ENCODE peak calls at places on chromosomes 5 and 9, in nine cellular contexts. B is RCC 7860; X is amniotic stem cell; Z is stimulated activated CD4-positive, alpha-beta T cell treated with anti-CD3 and anti-CD28 coated beads, TNF-alpha, amount 100 ng/mL, for 1 hour; V is EH; C is stimulated activated CD8-positive, alpha-beta memory T cell treated with anti-CD3 and anti-CD28 coated beads, Interleukin-7, amount 100 ng/mL, for 4 hours; A is CD4-positive, alpha-beta memory T cell; G is NCI-H1105 treated with DMSO at 0.1 percent for 48 hours; S is gastrocnemius medialis. I is an unnamed sample.

GRCh38 chr9:102461441-102461840 is 533.7 kb upstream of the CYLC2 start:
- DNase-seq in B (no peak), X (no peak), Z (no peak), V (no peak), C (no peak), A (no peak), G (no peak), S (no peak), I (peak; percentile 11)

GRCh38 chr9:104944871-104945270 is 16.9 kb upstream of the ABCA1 start:
- DNase-seq in B (no peak), X (no peak), Z (no peak), V (peak; percentile 36), C (no peak), A (no peak), G (no peak), S (no peak), I (no peak)

GRCh38 chr5:81428866-81429265 is 34.9 kb upstream of the ACOT12 start:
- DNase-seq in B (no peak), X (no peak), Z (no peak), V (peak; percentile 53), C (no peak), A (no peak), G (no peak), S (no peak), I (peak; percentile 27)

GRCh38 chr5:142360051-142360498 is 35.3 kb upstream of the SPRY4 start:
- DNase-seq in B (no peak), X (no peak), Z (no peak), V (no peak), C (no peak), A (no peak), G (no peak), S (no peak), I (no peak)

GRCh38 chr9:72978724-72979123 is 25.9 kb upstream of the ALDH1A1 start:
- DNase-seq in B (peak; percentile 70), X (no peak), Z (no peak), V (peak; percentile 82), C (no peak), A (no peak), G (no peak), S (no peak), I (peak; percentile 29)

GRCh38 chr9:84293001-84293798 is 47.4 kb downstream of the SLC28A3 start:
- DNase-seq in B (no peak), X (no peak), Z (no peak), V (no peak), C (no peak), A (no peak), G (no peak), S (no peak), I (no peak)

GRCh38 chr9:112754578-112754977 is 4.0 kb downstream of the SNX30 start:
- DNase-seq in B (no peak), X (no peak), Z (no peak), V (peak; percentile 91), C (no peak), A (peak; percentile 79), G (no peak), S (no peak), I (no peak)

GRCh38 chr9:136886610-136887597 is 588 bp downstream of the TRAF2 start:
- DNase-seq in B (peak; percentile 11), X (no peak), Z (no peak), V (peak; percentile 29), C (no peak), A (peak; percentile 84), G (no peak), S (no peak), I (peak; percentile 24)

GRCh38 chr9:9912459-9912858 is 700.3 kb downstream of the PTPRD start:
- DNase-seq in B (no peak), X (no peak), Z (no peak), V (no peak), C (no peak), A (no peak), G (peak; percentile 76), S (no peak), I (no peak)

GRCh38 chr5:163938595-163938994 is 433.2 kb downstream of the MAT2B start:
- DNase-seq in B (no peak), X (no peak), Z (no peak), V (no peak), C (no peak), A (no peak), G (no peak), S (no peak), I (peak; percentile 80)

GRCh38 chr5:176425138-176425537 is 8.8 kb upstream of the CLTB start:
- DNase-seq in B (no peak), X (no peak), Z (no peak), V (peak; percentile 17), C (no peak), A (no peak), G (no peak), S (no peak), I (peak; percentile 46)

GRCh38 chr9:1115370-1115769 is 65.2 kb downstream of the DMRT2 start:
- DNase-seq in B (no peak), X (no peak), Z (no peak), V (no peak), C (no peak), A (no peak), G (no peak), S (no peak), I (no peak)

GRCh38 chr9:126248680-126249079 is 77.9 kb upstream of the MVB12B start:
- DNase-seq in B (peak; percentile 92), X (no peak), Z (no peak), V (peak; percentile 76), C (no peak), A (no peak), G (no peak), S (no peak), I (peak; percentile 93)

GRCh38 chr9:80552931-80553330 is 981.2 kb downstream of the TLE4 start:
- DNase-seq in B (no peak), X (no peak), Z (no peak), V (no peak), C (no peak), A (no peak), G (no peak), S (peak; percentile 33), I (peak; percentile 75)

GRCh38 chr9:91740713-91741112 is 209.3 kb downstream of the ROR2 start:
- DNase-seq in B (no peak), X (no peak), Z (no peak), V (peak; percentile 22), C (no peak), A (no peak), G (no peak), S (no peak), I (peak; percentile 90)

GRCh38 chr5:83255268-83255667 is 177.9 kb downstream of the XRCC4 start:
- DNase-seq in B (peak; percentile 18), X (no peak), Z (no peak), V (peak; percentile 49), C (no peak), A (no peak), G (no peak), S (no peak), I (peak; percentile 43)

GRCh38 chr5:158463971-158464370 is 605.0 kb upstream of the CLINT1 start:
- DNase-seq in B (no peak), X (no peak), Z (no peak), V (peak; percentile 7), C (no peak), A (no peak), G (no peak), S (peak; percentile 70), I (peak; percentile 88)

GRCh38 chr5:35161637-35162248 is 68.5 kb downstream of the PRLR start:
- DNase-seq in B (no peak), X (no peak), Z (no peak), V (no peak), C (no peak), A (no peak), G (no peak), S (peak; percentile 12), I (no peak)

GRCh38 chr5:14672082-14672481 is 7.6 kb downstream of the OTULIN start:
- DNase-seq in B (no peak), X (no peak), Z (no peak), V (no peak), C (no peak), A (no peak), G (no peak), S (no peak), I (no peak)

GRCh38 chr9:7791364-7791763 is 8.2 kb downstream of the DMAC1 start:
- DNase-seq in B (no peak), X (no peak), Z (no peak), V (no peak), C (no peak), A (no peak), G (peak; percentile 27), S (no peak), I (no peak)

GRCh38 chr5:112329429-112330090 is 89.5 kb downstream of the EPB41L4A start:
- DNase-seq in B (no peak), X (no peak), Z (no peak), V (no peak), C (no peak), A (no peak), G (no peak), S (no peak), I (no peak)

GRCh38 chr9:85246566-85246965 is 495.2 kb downstream of the AGTPBP1 start:
- DNase-seq in B (no peak), X (no peak), Z (no peak), V (no peak), C (no peak), A (no peak), G (no peak), S (no peak), I (no peak)

GRCh38 chr5:643351-643801 is 31.2 kb downstream of the CEP72 start:
- DNase-seq in B (no peak), X (no peak), Z (no peak), V (no peak), C (no peak), A (no peak), G (peak; percentile 13), S (no peak), I (no peak)

GRCh38 chr9:120923620-120924328 is 2.8 kb downstream of the TRAF1 start:
- DNase-seq in B (no peak), X (no peak), Z (no peak), V (no peak), C (no peak), A (no peak), G (no peak), S (no peak), I (no peak)

GRCh38 chr9:135279385-135279784 is 191.9 kb downstream of the OLFM1 start:
- DNase-seq in B (no peak), X (no peak), Z (no peak), V (no peak), C (no peak), A (no peak), G (no peak), S (no peak), I (no peak)